ENCODE peak calls at places on chromosomes 4 and X, in six cellular contexts. One of them, this sample, is unnamed.

GRCh38 chrX:9864011-9864410 is 77.8 kb downstream of the SHROOM2 start:
- DNase-seq in A549: no peak
- DNase-seq in body of pancreas: no peak
- DNase-seq in GM12878: no peak
- DNase-seq in IMR-90: no peak
- DNase-seq in tibial nerve: no peak
- DNase-seq in this sample: no peak

GRCh38 chr4:146122398-146122797 is 53.1 kb upstream of the LSM6 start:
- DNase-seq in A549: no peak
- DNase-seq in body of pancreas: no peak
- DNase-seq in GM12878: no peak
- DNase-seq in IMR-90: no peak
- DNase-seq in tibial nerve: no peak
- DNase-seq in this sample: no peak

GRCh38 chrX:104668550-104668949 is 102.6 kb downstream of the IL1RAPL2 start:
- DNase-seq in A549: peak
- DNase-seq in body of pancreas: no peak
- DNase-seq in GM12878: no peak
- DNase-seq in IMR-90: peak
- DNase-seq in tibial nerve: no peak
- DNase-seq in this sample: no peak

GRCh38 chrX:108312938-108313337 is 125.3 kb downstream of the COL4A6 start:
- DNase-seq in A549: peak
- DNase-seq in body of pancreas: no peak
- DNase-seq in GM12878: no peak
- DNase-seq in IMR-90: peak
- DNase-seq in tibial nerve: no peak
- DNase-seq in this sample: peak

GRCh38 chr4:144688035-144688569 is 42.1 kb downstream of the HHIP start:
- DNase-seq in A549: no peak
- DNase-seq in body of pancreas: peak
- DNase-seq in GM12878: no peak
- DNase-seq in IMR-90: no peak
- DNase-seq in tibial nerve: no peak
- DNase-seq in this sample: no peak

GRCh38 chrX:46477435-46477834 is 67.8 kb downstream of the ZNF674 start:
- DNase-seq in A549: no peak
- DNase-seq in body of pancreas: no peak
- DNase-seq in GM12878: no peak
- DNase-seq in IMR-90: peak
- DNase-seq in tibial nerve: no peak
- DNase-seq in this sample: no peak

GRCh38 chr4:151717271-151717670 is 43.5 kb downstream of the GATB start:
- DNase-seq in A549: no peak
- DNase-seq in body of pancreas: no peak
- DNase-seq in GM12878: no peak
- DNase-seq in IMR-90: no peak
- DNase-seq in tibial nerve: no peak
- DNase-seq in this sample: no peak

GRCh38 chrX:39821011-39821708 is 276.6 kb downstream of the BCOR start:
- DNase-seq in A549: peak
- DNase-seq in body of pancreas: peak
- DNase-seq in GM12878: no peak
- DNase-seq in IMR-90: peak
- DNase-seq in tibial nerve: peak
- DNase-seq in this sample: no peak

GRCh38 chr4:109554971-109555370 is 5.1 kb upstream of the MCUB start:
- DNase-seq in A549: no peak
- DNase-seq in body of pancreas: no peak
- DNase-seq in GM12878: no peak
- DNase-seq in IMR-90: no peak
- DNase-seq in tibial nerve: no peak
- DNase-seq in this sample: no peak

GRCh38 chr4:159416073-159416472 is 313.2 kb downstream of the RAPGEF2 start:
- DNase-seq in A549: no peak
- DNase-seq in body of pancreas: no peak
- DNase-seq in GM12878: no peak
- DNase-seq in IMR-90: no peak
- DNase-seq in tibial nerve: no peak
- DNase-seq in this sample: no peak

GRCh38 chrX:49106296-49106695 is 17.2 kb downstream of the GPKOW start:
- DNase-seq in A549: no peak
- DNase-seq in body of pancreas: no peak
- DNase-seq in GM12878: no peak
- DNase-seq in IMR-90: no peak
- DNase-seq in tibial nerve: no peak
- DNase-seq in this sample: no peak

GRCh38 chrX:10199212-10199611 is 42.4 kb downstream of the CLCN4 start:
- DNase-seq in A549: no peak
- DNase-seq in body of pancreas: no peak
- DNase-seq in GM12878: no peak
- DNase-seq in IMR-90: peak
- DNase-seq in tibial nerve: peak
- DNase-seq in this sample: peak

GRCh38 chrX:4179031-4179430 is 465.6 kb upstream of the PRKX start:
- DNase-seq in A549: no peak
- DNase-seq in body of pancreas: no peak
- DNase-seq in GM12878: no peak
- DNase-seq in IMR-90: no peak
- DNase-seq in tibial nerve: no peak
- DNase-seq in this sample: no peak

GRCh38 chr4:100190643-100191600 is 654 bp upstream of the DDIT4L start:
- DNase-seq in A549: no peak
- DNase-seq in body of pancreas: no peak
- DNase-seq in GM12878: no peak
- DNase-seq in IMR-90: peak
- DNase-seq in tibial nerve: no peak
- DNase-seq in this sample: no peak

GRCh38 chr4:186819357-186820086 is 95.9 kb upstream of the FAT1 start:
- DNase-seq in A549: no peak
- DNase-seq in body of pancreas: no peak
- DNase-seq in GM12878: no peak
- DNase-seq in IMR-90: no peak
- DNase-seq in tibial nerve: no peak
- DNase-seq in this sample: no peak

GRCh38 chrX:9153299-9153698 is 119.4 kb upstream of the FAM9B start:
- DNase-seq in A549: no peak
- DNase-seq in body of pancreas: no peak
- DNase-seq in GM12878: no peak
- DNase-seq in IMR-90: peak
- DNase-seq in tibial nerve: no peak
- DNase-seq in this sample: no peak

GRCh38 chrX:105869676-105870075 is 47.3 kb downstream of the NRK start:
- DNase-seq in A549: no peak
- DNase-seq in body of pancreas: no peak
- DNase-seq in GM12878: no peak
- DNase-seq in IMR-90: peak
- DNase-seq in tibial nerve: no peak
- DNase-seq in this sample: no peak

GRCh38 chr4:150207871-150208270 is 129.6 kb downstream of the DCLK2 start:
- DNase-seq in A549: no peak
- DNase-seq in body of pancreas: no peak
- DNase-seq in GM12878: no peak
- DNase-seq in IMR-90: peak
- DNase-seq in tibial nerve: no peak
- DNase-seq in this sample: no peak

GRCh38 chrX:31329298-31329697 is 257.5 kb upstream of the FTHL17 start:
- DNase-seq in A549: no peak
- DNase-seq in body of pancreas: no peak
- DNase-seq in GM12878: no peak
- DNase-seq in IMR-90: peak
- DNase-seq in tibial nerve: no peak
- DNase-seq in this sample: no peak

GRCh38 chrX:123570011-123570590 is 162.8 kb downstream of the THOC2 start:
- DNase-seq in A549: no peak
- DNase-seq in body of pancreas: no peak
- DNase-seq in GM12878: no peak
- DNase-seq in IMR-90: no peak
- DNase-seq in tibial nerve: no peak
- DNase-seq in this sample: no peak

GRCh38 chrX:21493226-21493850 is 119.1 kb downstream of the CNKSR2 start:
- DNase-seq in A549: no peak
- DNase-seq in body of pancreas: no peak
- DNase-seq in GM12878: no peak
- DNase-seq in IMR-90: peak
- DNase-seq in tibial nerve: no peak
- DNase-seq in this sample: no peak

GRCh38 chr4:25313194-25313895 is 771 bp downstream of the ZCCHC4 start:
- DNase-seq in A549: no peak
- DNase-seq in body of pancreas: no peak
- DNase-seq in GM12878: no peak
- DNase-seq in IMR-90: no peak
- DNase-seq in tibial nerve: no peak
- DNase-seq in this sample: no peak

GRCh38 chr4:147596976-147597375 is 20.2 kb upstream of the TMEM184C start:
- DNase-seq in A549: no peak
- DNase-seq in body of pancreas: peak
- DNase-seq in GM12878: no peak
- DNase-seq in IMR-90: peak
- DNase-seq in tibial nerve: no peak
- DNase-seq in this sample: no peak

GRCh38 chr4:2936773-2937145 is 26.4 kb downstream of the NOP14 start:
- DNase-seq in A549: no peak
- DNase-seq in body of pancreas: peak
- DNase-seq in GM12878: peak
- DNase-seq in IMR-90: peak
- DNase-seq in tibial nerve: no peak
- DNase-seq in this sample: no peak

GRCh38 chr4:57104706-57105560 is 5.3 kb downstream of the IGFBP7 start:
- DNase-seq in A549: no peak
- DNase-seq in body of pancreas: no peak
- DNase-seq in GM12878: no peak
- DNase-seq in IMR-90: peak
- DNase-seq in tibial nerve: no peak
- DNase-seq in this sample: no peak

GRCh38 chrX:143634701-143635442 is 1.0 kb downstream of the SLITRK4 start:
- DNase-seq in A549: no peak
- DNase-seq in body of pancreas: no peak
- DNase-seq in GM12878: no peak
- DNase-seq in IMR-90: no peak
- DNase-seq in tibial nerve: no peak
- DNase-seq in this sample: no peak

GRCh38 chr4:101785476-101785875 is 5.1 kb upstream of the BANK1 start:
- DNase-seq in A549: no peak
- DNase-seq in body of pancreas: no peak
- DNase-seq in GM12878: no peak
- DNase-seq in IMR-90: no peak
- DNase-seq in tibial nerve: no peak
- DNase-seq in this sample: no peak

GRCh38 chr4:154491731-154492249 is at the start of gene DCHS2:
- DNase-seq in A549: peak
- DNase-seq in body of pancreas: no peak
- DNase-seq in GM12878: no peak
- DNase-seq in IMR-90: no peak
- DNase-seq in tibial nerve: no peak
- DNase-seq in this sample: no peak

GRCh38 chr4:154490261-154490588 is 1.4 kb downstream of the DCHS2 start:
- DNase-seq in A549: no peak
- DNase-seq in body of pancreas: no peak
- DNase-seq in GM12878: no peak
- DNase-seq in IMR-90: no peak
- DNase-seq in tibial nerve: no peak
- DNase-seq in this sample: no peak

GRCh38 chr4:154490589-154491340 is 834 bp downstream of the DCHS2 start:
- DNase-seq in A549: peak
- DNase-seq in body of pancreas: no peak
- DNase-seq in GM12878: no peak
- DNase-seq in IMR-90: no peak
- DNase-seq in tibial nerve: no peak
- DNase-seq in this sample: no peak

GRCh38 chr4:154492288-154492687 is 689 bp upstream of the DCHS2 start:
- DNase-seq in A549: no peak
- DNase-seq in body of pancreas: no peak
- DNase-seq in GM12878: no peak
- DNase-seq in IMR-90: no peak
- DNase-seq in tibial nerve: no peak
- DNase-seq in this sample: no peak

DNA sequence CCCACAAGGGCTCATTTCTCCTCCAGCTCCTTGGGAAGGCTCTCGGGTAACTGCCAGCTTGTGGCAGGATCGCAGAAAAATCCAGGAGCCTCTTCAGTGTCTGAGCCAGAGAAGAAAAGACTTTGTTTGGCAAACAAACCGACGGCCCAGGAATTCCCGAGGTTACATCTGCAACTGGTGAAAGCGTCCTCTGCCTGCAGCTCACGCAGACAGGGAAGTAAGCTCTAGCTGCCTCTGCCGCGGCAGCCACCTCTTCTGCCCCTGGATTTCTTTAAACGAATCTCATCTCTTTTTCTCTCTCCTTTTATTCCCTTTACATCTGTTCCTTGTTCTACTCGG is 289 bp downstream of the DCHS2 start:
- DNase-seq in A549: peak
- DNase-seq in body of pancreas: no peak
- DNase-seq in GM12878: no peak
- DNase-seq in IMR-90: peak
- DNase-seq in tibial nerve: no peak
- DNase-seq in this sample: no peak
- H3K4me3 ChIP-seq in A549: peak
- H3K4me3 ChIP-seq in body of pancreas: no peak
- H3K4me3 ChIP-seq in GM12878: peak
- H3K4me3 ChIP-seq in IMR-90: no peak
- H3K4me3 ChIP-seq in tibial nerve: peak
- H3K4me3 ChIP-seq in this sample: no peak

GRCh38 chr4:138773321-138773720 is 242.3 kb upstream of the NOCT start:
- DNase-seq in A549: no peak
- DNase-seq in body of pancreas: no peak
- DNase-seq in GM12878: no peak
- DNase-seq in IMR-90: no peak
- DNase-seq in tibial nerve: no peak
- DNase-seq in this sample: no peak
- TF ChIP-seq POLR2A in A549: no peak
- TF ChIP-seq POLR2A in body of pancreas: no peak
- TF ChIP-seq POLR2A in GM12878: no peak
- TF ChIP-seq POLR2A in IMR-90: no peak
- TF ChIP-seq POLR2A in tibial nerve: no peak
- TF ChIP-seq POLR2A in this sample: no peak

GRCh38 chr4:83369825-83370639 is 35.4 kb upstream of the HPSE start:
- DNase-seq in A549: no peak
- DNase-seq in body of pancreas: no peak
- DNase-seq in GM12878: no peak
- DNase-seq in IMR-90: peak
- DNase-seq in tibial nerve: no peak
- DNase-seq in this sample: no peak
- TF ChIP-seq CTCF in A549: no peak
- TF ChIP-seq CTCF in body of pancreas: no peak
- TF ChIP-seq CTCF in GM12878: no peak
- TF ChIP-seq CTCF in IMR-90: no peak
- TF ChIP-seq CTCF in tibial nerve: no peak
- TF ChIP-seq CTCF in this sample: no peak

GRCh38 chrX:132023117-132023895 is at the start of gene STK26:
- DNase-seq in A549: peak
- DNase-seq in body of pancreas: peak
- DNase-seq in GM12878: no peak
- DNase-seq in IMR-90: no peak
- DNase-seq in tibial nerve: peak
- DNase-seq in this sample: peak
- H3K4me3 ChIP-seq in A549: peak
- H3K4me3 ChIP-seq in body of pancreas: peak
- H3K4me3 ChIP-seq in GM12878: peak
- H3K4me3 ChIP-seq in IMR-90: peak
- H3K4me3 ChIP-seq in tibial nerve: peak
- H3K4me3 ChIP-seq in this sample: peak